ENCODE peak calls at places on chromosome 2, in five cellular contexts. B, O, H, J and P are unnamed samples.

GRCh38 chr2:112709703-112710102 is 11.1 kb upstream of the NT5DC4 start:
- DNase-seq in O (no peak), J (peak; percentile 20), H (no peak), B (no peak), P (no peak)

GRCh38 chr2:220143336-220143735 is 515.9 kb downstream of the SLC4A3 start:
- DNase-seq in B (no peak), H (peak; percentile 37), J (no peak), O (no peak), P (no peak)

GRCh38 chr2:102558463-102558862 is 60.9 kb upstream of the SLC9A2 start:
- DNase-seq in J (no peak), O (no peak), B (no peak), H (no peak), P (no peak)

GRCh38 chr2:148909114-148909513 is 34.1 kb downstream of the KIF5C start:
- DNase-seq in B (no peak), O (peak; percentile 24), J (no peak), H (no peak), P (no peak)

GRCh38 chr2:151638188-151638933 is 95.9 kb downstream of the NEB start:
- DNase-seq in B (no peak), H (peak; percentile 76), O (no peak), J (no peak), P (no peak)

GRCh38 chr2:190791347-190791982 is 89.2 kb upstream of the GLS start:
- DNase-seq in J (no peak), H (no peak), B (no peak), O (peak; percentile 52), P (no peak)

GRCh38 chr2:11624893-11625292 is 45.1 kb downstream of the NTSR2 start:
- DNase-seq in H (no peak), O (no peak), J (no peak), B (no peak), P (no peak)

GRCh38 chr2:135850811-135851668 is 14.1 kb upstream of the LCT start:
- DNase-seq in H (peak; percentile 30), B (no peak), J (no peak), O (no peak), P (no peak)

GRCh38 chr2:118097657-118098056 is 9.4 kb downstream of the INSIG2 start:
- DNase-seq in H (no peak), O (peak; percentile 66), J (no peak), B (no peak), P (no peak)

GRCh38 chr2:22276696-22277095 is 1108.3 kb upstream of the KLHL29 start:
- DNase-seq in J (no peak), H (no peak), O (no peak), B (no peak), P (no peak)

GRCh38 chr2:45652090-45653050 is 895 bp downstream of the PRKCE start:
- DNase-seq in B (peak; percentile 31), H (no peak), O (no peak), J (peak; percentile 62), P (peak; percentile 33)

GRCh38 chr2:58553937-58554336 is 312.8 kb upstream of the FANCL start:
- DNase-seq in H (peak; percentile 10), O (peak; percentile 32), B (peak; percentile 23), J (no peak), P (peak; percentile 47)

GRCh38 chr2:216690451-216691209 is 4.7 kb downstream of the IGFBP5 start:
- DNase-seq in J (no peak), H (no peak), B (no peak), O (no peak), P (no peak)

GRCh38 chr2:103459302-103459701 is 697.5 kb downstream of the TMEM182 start:
- DNase-seq in O (no peak), J (no peak), H (no peak), B (no peak), P (no peak)

GRCh38 chr2:235605306-235605998 is 111.6 kb downstream of the AGAP1 start:
- DNase-seq in H (no peak), B (no peak), J (no peak), O (peak; percentile 10), P (peak; percentile 56)

GRCh38 chr2:42969231-42970150 is 177.1 kb upstream of the HAAO start:
- DNase-seq in O (no peak), H (no peak), J (no peak), B (no peak), P (no peak)

GRCh38 chr2:88180594-88181240 is 10.6 kb downstream of the THNSL2 start:
- DNase-seq in O (no peak), B (no peak), H (no peak), J (peak; percentile 29), P (no peak)

DNA sequence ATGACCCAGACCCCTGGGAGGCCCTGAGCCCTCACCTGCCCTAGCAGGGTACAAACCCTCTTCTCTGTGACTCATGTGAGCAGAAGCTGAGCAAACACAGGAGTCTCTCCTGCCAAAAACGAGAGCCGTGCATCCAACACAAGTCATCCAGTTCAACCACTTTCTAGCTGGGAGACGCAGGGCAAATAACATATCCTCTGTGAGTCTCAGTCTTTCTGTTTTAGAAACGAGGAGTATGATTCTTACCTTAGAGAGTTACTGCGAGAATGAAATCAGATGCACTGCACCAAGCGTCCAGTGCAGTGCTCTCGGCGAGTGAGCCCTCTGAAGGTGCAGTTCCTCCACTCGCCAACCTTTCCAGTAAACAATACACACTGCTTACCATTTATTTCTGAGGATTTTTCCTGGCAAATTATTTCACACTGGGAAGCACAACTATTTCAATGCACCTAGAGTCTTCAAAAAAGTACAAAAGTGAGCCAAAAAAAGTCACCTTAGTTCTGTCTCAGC is 331.8 kb upstream of the MYT1L start:
- DNase-seq in O (no peak), J (no peak), B (no peak), H (no peak), P (no peak)
- TF ChIP-seq SP1 in O (no peak), J (no peak), B (no peak), H (no peak), P (no peak)

GRCh38 chr2:239299218-239299939 is 101.4 kb downstream of the HDAC4 start:
- DNase-seq in J (no peak), O (no peak), B (no peak), H (peak; percentile 87), P (peak; percentile 4)

GRCh38 chr2:239300242-239300641 is 100.6 kb downstream of the HDAC4 start:
- DNase-seq in O (no peak), H (no peak), B (no peak), J (no peak), P (no peak)

GRCh38 chr2:239297142-239298125 is 103.4 kb downstream of the HDAC4 start:
- DNase-seq in B (no peak), H (peak; percentile 53), J (no peak), O (no peak), P (peak; percentile 8)

GRCh38 chr2:239296020-239296932 is 104.5 kb downstream of the HDAC4 start:
- DNase-seq in H (peak; percentile 87), O (no peak), J (no peak), B (no peak), P (peak; percentile 7)

DNA sequence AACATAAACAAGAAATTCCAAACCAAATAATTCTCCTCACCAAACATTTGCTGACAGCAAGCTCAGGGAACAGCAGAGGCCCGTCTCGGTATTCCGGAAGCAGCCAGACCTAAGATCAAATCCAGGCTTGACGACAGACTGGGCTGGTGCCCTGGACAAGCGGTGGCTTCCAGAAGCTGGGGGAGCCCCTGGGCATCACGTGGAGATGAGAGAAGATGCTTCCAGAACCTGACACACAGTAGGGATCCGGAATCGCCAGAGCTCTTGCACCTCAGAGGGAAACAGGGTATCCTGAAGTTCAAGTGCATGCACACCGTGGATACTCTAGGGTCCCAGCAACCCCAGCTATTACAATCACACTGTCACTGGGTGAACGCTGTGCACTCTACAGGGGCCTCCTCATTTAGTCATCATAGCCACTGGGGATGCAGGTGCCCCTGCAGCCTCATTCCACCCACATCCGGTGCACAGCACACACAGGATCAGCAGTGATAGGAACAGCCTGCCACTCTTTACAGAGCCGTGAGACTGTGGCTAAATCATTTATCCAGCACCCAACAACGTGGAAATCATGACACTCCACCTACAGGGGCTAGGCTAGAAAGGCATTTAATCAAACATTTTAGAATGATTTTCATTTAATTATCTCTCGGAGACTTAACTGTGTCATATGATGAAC is 102.6 kb downstream of the HDAC4 start:
- DNase-seq in B (no peak), J (no peak), O (no peak), H (no peak), P (no peak)
- TF ChIP-seq SP1 in B (no peak), J (no peak), O (no peak), H (no peak), P (no peak)

DNA sequence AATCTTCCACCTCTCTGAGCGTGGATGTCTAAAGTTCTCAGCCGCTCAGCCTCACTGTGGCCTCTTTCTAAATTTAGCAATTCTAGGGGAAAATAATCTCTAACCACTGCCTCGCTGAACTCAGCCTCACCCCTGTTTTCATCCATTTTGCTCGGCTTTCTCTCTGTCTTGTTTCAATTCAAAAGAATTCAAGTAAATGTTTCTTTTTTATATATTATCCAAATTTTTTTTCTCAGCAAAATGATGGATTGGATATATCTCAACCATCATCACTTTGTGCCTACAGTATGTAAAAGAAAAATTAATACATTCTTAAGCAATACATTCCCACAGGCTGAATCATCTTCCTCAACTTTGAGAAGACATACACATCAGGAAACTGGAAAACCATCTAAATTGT is 24.0 kb upstream of the GALNT5 start:
- DNase-seq in O (peak; percentile 79), J (no peak), B (no peak), H (no peak), P (no peak)
- TF ChIP-seq SP1 in O (no peak), J (no peak), B (no peak), H (no peak), P (no peak)

GRCh38 chr2:239947361-239948045 is 77.6 kb downstream of the NDUFA10 start:
- DNase-seq in H (no peak), O (no peak), B (no peak), J (no peak), P (no peak)
- TF ChIP-seq SP1 in H (no peak), O (no peak), B (no peak), J (no peak), P (no peak)